ENCODE peak calls at places on chromosomes 7 and 10, in seven cellular contexts. Y is stimulated activated CD4-positive, alpha-beta T cell treated with anti-CD3 and anti-CD28 coated beads, Interleukin-1b, Interleukin-23, amount 100 ng/mL, for 24 hours; O is colonic mucosa; Q is naive thymus-derived CD8-positive, alpha-beta T cell; A is neural progenitor cell; B is stromal cell of bone marrow; N is lower lobe of right lung. P is an unnamed sample.

GRCh38 chr7:4244041-4244440 is 438.1 kb upstream of the FOXK1 start:
- DNase-seq in Q (no peak), Y (no peak), N (no peak), O (no peak), B (no peak), A (no peak), P (no peak)

GRCh38 chr7:27611043-27611442 is 51.6 kb downstream of the HIBADH start:
- DNase-seq in O (no peak), Y (no peak), N (no peak), Q (no peak), A (no peak), B (no peak), P (peak; percentile 25)

GRCh38 chr10:117240105-117240729 is 697 bp upstream of the SLC18A2 start:
- DNase-seq in Y (no peak), A (no peak), Q (no peak), N (no peak), B (no peak), O (no peak), P (no peak)

GRCh38 chr7:18354686-18355085 is 140.9 kb upstream of the HDAC9 start:
- DNase-seq in Y (no peak), N (no peak), Q (no peak), A (no peak), B (no peak), O (no peak), P (no peak)

GRCh38 chr10:123301077-123301875 is 147.1 kb downstream of the BUB3 start:
- DNase-seq in N (no peak), A (peak; percentile 41), O (no peak), Q (no peak), Y (no peak), B (peak; percentile 43), P (no peak)

GRCh38 chr7:148905093-148905666 is 21.1 kb upstream of the EZH2 start:
- DNase-seq in O (no peak), A (no peak), B (no peak), Y (no peak), Q (no peak), N (no peak), P (no peak)

GRCh38 chr7:156751319-156751718 is 110.7 kb downstream of the RNF32 start:
- DNase-seq in B (peak; percentile 88), N (no peak), A (no peak), Y (peak; percentile 40), O (no peak), Q (no peak), P (peak; percentile 81)

GRCh38 chr7:133481676-133482075 is 228.8 kb downstream of the EXOC4 start:
- DNase-seq in Y (no peak), Q (no peak), O (no peak), A (no peak), B (peak; percentile 41), N (no peak), P (peak; percentile 14)

GRCh38 chr7:36440880-36441279 is 51.2 kb downstream of the ANLN start:
- DNase-seq in O (no peak), Y (no peak), Q (no peak), N (no peak), B (peak; percentile 8), A (peak; percentile 54), P (peak; percentile 13)

GRCh38 chr10:110413903-110414562 is 83.7 kb upstream of the DUSP5 start:
- DNase-seq in B (no peak), O (no peak), Y (no peak), Q (no peak), N (no peak), A (no peak), P (no peak)

GRCh38 chr10:3666525-3667302 is 118.3 kb downstream of the KLF6 start:
- DNase-seq in A (no peak), N (peak; percentile 73), O (no peak), Y (no peak), Q (no peak), B (no peak), P (no peak)

GRCh38 chr10:73060738-73061635 is 35.7 kb downstream of the P4HA1 start:
- DNase-seq in A (peak; percentile 36), B (no peak), Y (no peak), Q (no peak), N (no peak), O (no peak), P (no peak)

GRCh38 chr10:86345296-86346168 is 21.1 kb downstream of the GRID1 start:
- DNase-seq in O (no peak), B (no peak), A (peak; percentile 50), Q (no peak), Y (no peak), N (peak; percentile 84), P (no peak)

GRCh38 chr10:125027889-125028288 is 86.0 kb downstream of the ZRANB1 start:
- DNase-seq in Q (no peak), B (no peak), O (no peak), N (no peak), A (peak; percentile 75), Y (no peak), P (no peak)

GRCh38 chr7:129222064-129222463 is 2.8 kb upstream of the AHCYL2 start:
- DNase-seq in Q (no peak), A (no peak), N (no peak), Y (no peak), O (no peak), B (no peak), P (no peak)

P was measured in AG09309.